ENCODE peak calls at places on chromosomes 6 and 20, in five cellular contexts. One of them, this sample, is unnamed.
A peak's percentile ranks its signal among the peaks of the same experiment; 100 is the strongest.

GRCh38 chr6:40744835-40745234 is 157.7 kb upstream of the LRFN2 start:
- DNase-seq in GM12878: no peak
- DNase-seq in H1: no peak
- DNase-seq in HepG2: no peak
- DNase-seq in GM12891: no peak
- DNase-seq in this sample: no peak

GRCh38 chr6:144216668-144217218 is 66.4 kb downstream of the STX11 start:
- DNase-seq in GM12878: no peak
- DNase-seq in H1: no peak
- DNase-seq in HepG2: no peak
- DNase-seq in GM12891: peak; percentile 57
- DNase-seq in this sample: peak; percentile 54

GRCh38 chr20:36153754-36154695 is 515 bp upstream of the EPB41L1 start:
- DNase-seq in GM12878: no peak
- DNase-seq in H1: no peak
- DNase-seq in HepG2: peak; percentile 74
- DNase-seq in GM12891: peak; percentile 54
- DNase-seq in this sample: no peak

GRCh38 chr6:12000174-12000573 is 11.9 kb upstream of the HIVEP1 start:
- DNase-seq in GM12878: no peak
- DNase-seq in H1: no peak
- DNase-seq in HepG2: no peak
- DNase-seq in GM12891: no peak
- DNase-seq in this sample: no peak

GRCh38 chr6:160035693-160036330 is 66.9 kb downstream of the IGF2R start:
- DNase-seq in GM12878: no peak
- DNase-seq in H1: no peak
- DNase-seq in HepG2: no peak
- DNase-seq in GM12891: no peak
- DNase-seq in this sample: no peak

GRCh38 chr20:43843096-43843964 is 71.3 kb upstream of the TOX2 start:
- DNase-seq in GM12878: no peak
- DNase-seq in H1: no peak
- DNase-seq in HepG2: no peak
- DNase-seq in GM12891: no peak
- DNase-seq in this sample: no peak

GRCh38 chr6:170075659-170076223 is 215.1 kb downstream of the DLL1 start:
- DNase-seq in GM12878: no peak
- DNase-seq in H1: no peak
- DNase-seq in HepG2: no peak
- DNase-seq in GM12891: no peak
- DNase-seq in this sample: no peak

GRCh38 chr6:130969807-130970491 is 93.1 kb downstream of the EPB41L2 start:
- DNase-seq in GM12878: no peak
- DNase-seq in H1: no peak
- DNase-seq in HepG2: peak; percentile 80
- DNase-seq in GM12891: no peak
- DNase-seq in this sample: no peak

GRCh38 chr6:139687055-139687454 is 312.6 kb upstream of the CITED2 start:
- DNase-seq in GM12878: no peak
- DNase-seq in H1: no peak
- DNase-seq in HepG2: no peak
- DNase-seq in GM12891: no peak
- DNase-seq in this sample: no peak

GRCh38 chr20:10521068-10521834 is 86.1 kb downstream of the SLX4IP start:
- DNase-seq in GM12878: no peak
- DNase-seq in H1: no peak
- DNase-seq in HepG2: peak; percentile 56
- DNase-seq in GM12891: no peak
- DNase-seq in this sample: no peak

GRCh38 chr20:49821850-49822249 is 9.2 kb downstream of the SLC9A8 start:
- DNase-seq in GM12878: no peak
- DNase-seq in H1: no peak
- DNase-seq in HepG2: no peak
- DNase-seq in GM12891: no peak
- DNase-seq in this sample: no peak

GRCh38 chr6:145815875-145816274 is 1.3 kb upstream of the FBXO30 start:
- DNase-seq in GM12878: no peak
- DNase-seq in H1: no peak
- DNase-seq in HepG2: no peak
- DNase-seq in GM12891: no peak
- DNase-seq in this sample: peak; percentile 12

GRCh38 chr6:42404494-42404893 is 47.2 kb downstream of the TRERF1 start:
- DNase-seq in GM12878: no peak
- DNase-seq in H1: peak; percentile 38
- DNase-seq in HepG2: no peak
- DNase-seq in GM12891: no peak
- DNase-seq in this sample: no peak

GRCh38 chr6:32838114-32838958 is at the start of gene TAP2:
- DNase-seq in GM12878: no peak
- DNase-seq in H1: no peak
- DNase-seq in HepG2: peak; percentile 89
- DNase-seq in GM12891: peak; percentile 91
- DNase-seq in this sample: peak; percentile 94
- TF ChIP-seq TAF1 in GM12878: peak; percentile 45
- TF ChIP-seq TAF1 in H1: peak; percentile 64
- TF ChIP-seq TAF1 in HepG2: peak; percentile 40
- TF ChIP-seq TAF1 in GM12891: peak; percentile 57
- TF ChIP-seq TAF1 in this sample: peak; percentile 80

DNA sequence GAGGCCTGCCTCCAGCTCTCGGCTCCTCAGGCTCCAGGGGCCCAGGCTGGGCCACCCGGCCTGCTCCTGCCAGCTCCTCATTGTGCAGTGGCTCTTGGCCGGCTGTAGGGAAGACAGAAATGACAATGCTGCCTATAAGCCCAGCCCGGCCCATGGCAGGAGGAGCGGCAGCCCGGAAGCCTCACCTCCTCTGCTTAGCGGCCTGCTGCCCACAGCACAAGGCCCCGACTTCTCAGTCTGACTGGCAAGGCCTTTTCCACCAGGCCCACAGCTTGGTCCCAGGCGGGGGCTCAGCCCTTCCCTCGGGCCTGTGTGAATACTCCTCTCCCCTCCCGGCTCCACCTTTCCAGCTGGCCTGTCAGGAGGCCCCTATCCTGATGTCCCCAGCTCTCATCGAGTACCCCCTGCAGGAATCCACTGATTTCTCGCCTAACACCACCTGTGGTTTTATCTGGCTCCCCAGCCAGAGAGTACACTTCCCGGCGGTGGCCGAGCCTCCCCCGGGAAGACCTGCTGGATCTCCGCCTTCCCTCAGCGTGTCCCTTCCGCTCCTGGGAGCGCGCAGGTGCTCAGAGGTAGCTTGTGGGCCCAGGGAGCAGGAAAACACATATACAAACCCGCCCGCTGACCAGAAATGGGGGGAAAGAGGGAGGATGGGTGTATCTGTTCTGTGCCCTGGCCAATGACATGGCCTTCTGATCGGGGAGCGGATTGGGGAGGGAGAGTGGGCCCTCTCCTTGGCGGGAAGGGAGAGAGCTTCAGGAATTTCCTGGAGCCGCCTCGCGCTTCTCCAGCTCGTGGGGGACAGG is 963 bp downstream of the DDRGK1 start:
- DNase-seq in GM12878: no peak
- DNase-seq in H1: no peak
- DNase-seq in HepG2: peak; percentile 50
- DNase-seq in GM12891: peak; percentile 51
- DNase-seq in this sample: no peak
- TF ChIP-seq POLR2A in GM12878: peak; percentile 54
- TF ChIP-seq POLR2A in H1: no peak
- TF ChIP-seq POLR2A in HepG2: no peak
- TF ChIP-seq POLR2A in GM12891: no peak
- TF ChIP-seq POLR2A in this sample: no peak

GRCh38 chr6:21942910-21943309 is 349.4 kb downstream of the SOX4 start:
- DNase-seq in GM12878: no peak
- DNase-seq in H1: no peak
- DNase-seq in HepG2: no peak
- DNase-seq in GM12891: no peak
- DNase-seq in this sample: no peak
- TF ChIP-seq POLR2AphosphoS5 in GM12878: no peak
- TF ChIP-seq POLR2AphosphoS5 in H1: no peak
- TF ChIP-seq POLR2AphosphoS5 in HepG2: no peak
- TF ChIP-seq POLR2AphosphoS5 in GM12891: no peak
- TF ChIP-seq POLR2AphosphoS5 in this sample: no peak

DNA sequence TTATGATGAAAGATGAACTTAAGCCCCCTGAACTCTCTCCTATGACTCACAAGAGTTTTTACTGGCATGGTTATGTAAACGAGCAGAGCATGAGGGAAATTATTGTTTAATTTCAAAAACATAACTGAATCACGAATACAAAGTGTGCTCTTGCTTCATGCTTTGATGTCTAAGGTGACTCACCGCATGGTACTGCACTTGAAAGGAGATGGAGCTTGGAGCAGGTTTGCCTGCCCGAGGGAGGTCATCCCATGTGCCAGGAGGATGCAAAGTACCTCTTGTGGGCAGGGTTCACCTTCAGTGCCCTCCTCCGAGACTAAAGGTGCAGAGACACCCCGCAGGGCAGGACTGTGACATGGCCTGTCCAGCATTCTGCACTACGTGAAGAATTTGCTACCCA is 13.7 kb upstream of the PCK1 start:
- DNase-seq in GM12878: no peak
- DNase-seq in H1: no peak
- DNase-seq in HepG2: peak; percentile 40
- DNase-seq in GM12891: no peak
- DNase-seq in this sample: no peak
- TF ChIP-seq TAF1 in GM12878: no peak
- TF ChIP-seq TAF1 in H1: no peak
- TF ChIP-seq TAF1 in HepG2: no peak
- TF ChIP-seq TAF1 in GM12891: no peak
- TF ChIP-seq TAF1 in this sample: no peak

GRCh38 chr6:26520840-26521484 is 17.2 kb upstream of the HMGN4 start:
- DNase-seq in GM12878: no peak
- DNase-seq in H1: no peak
- DNase-seq in HepG2: peak; percentile 82
- DNase-seq in GM12891: peak; percentile 81
- DNase-seq in this sample: peak; percentile 80

GRCh38 chr6:26520088-26520839 is 17.9 kb upstream of the HMGN4 start:
- DNase-seq in GM12878: no peak
- DNase-seq in H1: no peak
- DNase-seq in HepG2: peak; percentile 56
- DNase-seq in GM12891: no peak
- DNase-seq in this sample: no peak

GRCh38 chr6:26519359-26519758 is 18.8 kb upstream of the HMGN4 start:
- DNase-seq in GM12878: no peak
- DNase-seq in H1: no peak
- DNase-seq in HepG2: no peak
- DNase-seq in GM12891: no peak
- DNase-seq in this sample: no peak

GRCh38 chr6:26524722-26525360 is 13.3 kb upstream of the HMGN4 start:
- DNase-seq in GM12878: no peak
- DNase-seq in H1: no peak
- DNase-seq in HepG2: no peak
- DNase-seq in GM12891: no peak
- DNase-seq in this sample: no peak

DNA sequence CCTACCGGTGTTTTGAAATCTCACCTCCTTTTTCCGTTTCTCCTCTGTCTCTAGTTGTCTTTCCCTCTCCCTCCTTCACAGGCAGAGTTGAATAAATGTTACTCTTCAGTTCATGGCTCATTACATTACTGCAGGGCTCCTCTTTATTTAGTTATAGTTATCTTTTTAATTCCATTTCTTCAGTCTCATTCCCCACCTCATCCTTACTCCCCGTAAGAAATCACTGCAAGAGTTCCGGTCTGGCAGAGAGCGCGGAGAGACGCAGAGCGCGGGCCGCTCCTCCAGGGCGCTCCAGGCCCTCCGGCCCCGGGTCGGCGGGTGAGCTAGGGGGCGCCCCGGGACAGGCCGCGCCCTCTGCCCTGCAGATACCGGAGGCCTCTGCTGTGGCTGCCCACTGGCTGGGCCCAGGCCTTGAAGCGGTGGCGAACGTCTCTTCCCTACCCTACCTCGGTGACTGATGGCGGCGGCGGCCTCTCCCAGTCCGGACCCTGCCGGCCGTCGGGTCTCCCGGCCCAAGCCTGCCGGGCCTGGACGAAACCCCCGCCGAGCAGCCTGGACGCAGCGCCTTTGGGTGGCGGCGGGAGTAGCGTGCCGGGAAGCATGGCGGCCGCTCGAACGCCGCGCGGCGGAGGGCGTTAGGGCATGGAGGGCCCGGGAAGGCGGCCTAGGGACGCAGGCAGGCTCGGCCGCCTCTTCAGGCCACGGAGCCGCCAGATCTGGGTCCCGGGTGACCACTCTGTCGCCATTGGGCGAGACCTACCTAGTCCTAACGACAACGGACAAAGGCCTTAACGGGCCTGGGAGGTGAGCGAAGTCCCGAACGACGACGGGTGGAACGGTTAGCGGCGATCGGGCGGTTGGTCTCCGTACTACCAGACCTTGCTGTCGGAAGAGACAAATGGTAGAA is 16.4 kb upstream of the HMGN4 start:
- DNase-seq in GM12878: no peak
- DNase-seq in H1: no peak
- DNase-seq in HepG2: no peak
- DNase-seq in GM12891: peak; percentile 55
- DNase-seq in this sample: peak; percentile 70
- TF ChIP-seq POLR2A in GM12878: peak; percentile 87
- TF ChIP-seq POLR2A in H1: peak; percentile 72
- TF ChIP-seq POLR2A in HepG2: no peak
- TF ChIP-seq POLR2A in GM12891: no peak
- TF ChIP-seq POLR2A in this sample: peak; percentile 44

DNA sequence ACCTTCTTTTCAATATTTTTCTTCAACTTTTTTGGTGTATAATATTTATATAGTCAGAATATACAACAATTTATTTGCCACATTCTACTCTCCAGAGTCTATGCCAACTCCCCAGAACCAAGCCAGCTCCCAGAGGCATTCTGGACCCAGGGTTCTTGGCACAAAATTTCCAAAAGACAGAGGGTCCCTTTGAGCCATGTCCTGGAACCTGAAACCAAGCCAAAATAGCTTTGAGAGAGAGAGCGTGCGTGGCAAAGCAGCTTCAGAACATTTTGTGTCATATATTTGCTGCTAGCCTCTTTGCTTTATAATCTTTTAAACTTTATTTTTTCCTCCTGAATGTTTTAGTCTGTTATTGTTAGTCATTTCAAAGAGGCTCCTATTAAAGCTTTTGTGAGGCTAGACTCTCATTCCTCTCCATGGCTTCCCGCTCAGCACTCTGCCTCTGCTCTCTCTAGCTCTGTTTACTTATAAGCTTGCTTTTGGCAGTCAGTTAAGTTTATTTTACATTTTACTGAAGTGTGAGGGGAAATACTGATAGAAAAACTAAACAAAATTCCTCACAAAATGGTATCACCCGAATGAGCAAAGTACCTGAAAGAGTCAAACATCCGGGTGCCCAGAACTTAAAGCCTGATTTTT is 605.2 kb upstream of the ID4 start:
- DNase-seq in GM12878: no peak
- DNase-seq in H1: no peak
- DNase-seq in HepG2: no peak
- DNase-seq in GM12891: no peak
- DNase-seq in this sample: no peak
- TF ChIP-seq POLR2AphosphoS5 in GM12878: no peak
- TF ChIP-seq POLR2AphosphoS5 in H1: no peak
- TF ChIP-seq POLR2AphosphoS5 in HepG2: no peak
- TF ChIP-seq POLR2AphosphoS5 in GM12891: no peak
- TF ChIP-seq POLR2AphosphoS5 in this sample: no peak